ENCODE peak calls at places on chromosomes 11 and 22, in six cellular contexts. P, Y, I, K, A and G are unnamed samples.

GRCh38 chr22:44623771-44624510 is 78.1 kb upstream of the PRR5 start:
- DNase-seq in P (no peak), Y (no peak), I (peak), K (no peak), A (peak), G (no peak)

GRCh38 chr11:58902881-58903280 is 36.4 kb upstream of the GLYATL1 start:
- DNase-seq in P (no peak), Y (no peak), I (no peak), K (no peak), A (no peak), G (no peak)

GRCh38 chr11:92711913-92712312 is 257.5 kb upstream of the MTNR1B start:
- DNase-seq in P (no peak), Y (no peak), I (no peak), K (no peak), A (no peak), G (no peak)

GRCh38 chr11:77474509-77475070 is 696 bp upstream of the PAK1 start:
- DNase-seq in P (no peak), Y (no peak), I (no peak), K (no peak), A (no peak), G (no peak)

GRCh38 chr22:39206491-39206890 is 38.3 kb downstream of the PDGFB start:
- DNase-seq in P (no peak), Y (peak), I (no peak), K (no peak), A (no peak), G (no peak)

GRCh38 chr11:23540101-23540561 is 679.9 kb upstream of the CCDC179 start:
- DNase-seq in P (peak), Y (no peak), I (peak), K (no peak), A (peak), G (peak)

GRCh38 chr22:28349114-28349513 is 330.5 kb downstream of the TTC28 start:
- DNase-seq in P (no peak), Y (no peak), I (peak), K (no peak), A (no peak), G (no peak)

GRCh38 chr22:48100685-48101417 is 1338.4 kb downstream of the TBC1D22A start:
- DNase-seq in P (no peak), Y (peak), I (peak), K (peak), A (no peak), G (no peak)

GRCh38 chr11:44600739-44601416 is 35.4 kb downstream of the CD82 start:
- DNase-seq in P (no peak), Y (no peak), I (peak), K (no peak), A (peak), G (no peak)

GRCh38 chr22:46335201-46336118 is at the start of gene TRMU:
- DNase-seq in P (peak), Y (peak), I (peak), K (no peak), A (peak), G (peak)

GRCh38 chr22:36341640-36342041 is 46.1 kb downstream of the MYH9 start:
- DNase-seq in P (no peak), Y (no peak), I (no peak), K (no peak), A (no peak), G (no peak)

GRCh38 chr11:2975594-2975993 is 16.5 kb downstream of the NAP1L4 start:
- DNase-seq in P (no peak), Y (no peak), I (peak), K (no peak), A (peak), G (no peak)